ENCODE peak calls at places on chromosomes 7 and 10, in six cellular contexts. O is mucosa of descending colon, S is bronchial epithelial cell, Y is AG10803, P is Peyer's patch, V is substantia nigra. A is an unnamed sample.

GRCh38 chr10:114938818-114939193 is 811 bp downstream of the TRUB1 start:
- DNase-seq in O (no peak), S (no peak), Y (no peak), P (no peak), V (no peak), A (no peak)

GRCh38 chr10:52391927-52392602 is 78.0 kb downstream of the DKK1 start:
- DNase-seq in O (no peak), S (peak), Y (no peak), P (no peak), V (no peak), A (no peak)

GRCh38 chr10:132523561-132524442 is 13.8 kb upstream of the INPP5A start:
- DNase-seq in O (peak), S (no peak), Y (no peak), P (no peak), V (no peak), A (no peak)

GRCh38 chr7:33873981-33874750 is 31.2 kb upstream of the BMPER start:
- DNase-seq in O (no peak), S (peak), Y (peak), P (no peak), V (no peak), A (no peak)

GRCh38 chr10:25026463-25026862 is 10.1 kb downstream of the THNSL1 start:
- DNase-seq in O (no peak), S (peak), Y (peak), P (no peak), V (no peak), A (no peak)

GRCh38 chr7:151992375-151992774 is 33.1 kb upstream of the GALNT11 start:
- DNase-seq in O (peak), S (peak), Y (no peak), P (no peak), V (no peak), A (peak)

GRCh38 chr10:102644066-102644645 is at the start of gene TRIM8:
- DNase-seq in O (peak), S (no peak), Y (no peak), P (peak), V (no peak), A (peak)

GRCh38 chr10:84543948-84544347 is 215.6 kb downstream of the CCSER2 start:
- DNase-seq in O (no peak), S (peak), Y (no peak), P (no peak), V (no peak), A (no peak)

GRCh38 chr7:80711521-80711920 is 73.1 kb downstream of the CD36 start:
- DNase-seq in O (no peak), S (peak), Y (peak), P (no peak), V (no peak), A (no peak)

GRCh38 chr7:132095111-132095765 is 481.0 kb downstream of the PLXNA4 start:
- DNase-seq in O (no peak), S (no peak), Y (no peak), P (no peak), V (no peak), A (no peak)

GRCh38 chr7:2330506-2330905 is 16.3 kb upstream of the SNX8 start:
- DNase-seq in O (no peak), S (no peak), Y (no peak), P (no peak), V (no peak), A (no peak)

GRCh38 chr10:47048533-47048905 is 137.3 kb downstream of the PTPN20 start:
- DNase-seq in O (no peak), S (no peak), Y (peak), P (no peak), V (no peak), A (no peak)

GRCh38 chr10:24541239-24541753 is 182.4 kb downstream of the ARHGAP21 start:
- DNase-seq in O (no peak), S (peak), Y (no peak), P (no peak), V (no peak), A (no peak)

A was measured in endothelial cell.